ENCODE peak calls at places on chromosomes 6 and 20, in seven cellular contexts. A, R, P, K, L, B and N are unnamed samples.

GRCh38 chr20:25626779-25627178 is 3.0 kb upstream of the NANP start:
- DNase-seq in A (no peak), R (no peak), P (no peak), K (no peak), L (no peak), B (no peak), N (no peak)

GRCh38 chr20:56605597-56605996 is 23.5 kb upstream of the TFAP2C start:
- DNase-seq in A (no peak), R (no peak), P (no peak), K (no peak), L (no peak), B (no peak), N (no peak)

GRCh38 chr6:14770572-14770971 is 475.3 kb upstream of the JARID2 start:
- DNase-seq in A (no peak), R (peak; percentile 12), P (peak; percentile 45), K (no peak), L (no peak), B (no peak), N (peak; percentile 38)

GRCh38 chr6:4948781-4949450 is 54.9 kb downstream of the RPP40 start:
- DNase-seq in A (no peak), R (peak; percentile 19), P (no peak), K (no peak), L (no peak), B (no peak), N (no peak)

GRCh38 chr6:74607934-74608333 is 597.9 kb downstream of the COL12A1 start:
- DNase-seq in A (peak; percentile 23), R (no peak), P (peak; percentile 8), K (no peak), L (no peak), B (no peak), N (peak; percentile 40)

GRCh38 chr6:166253277-166254229 is 54.6 kb downstream of the PRR18 start:
- DNase-seq in A (peak; percentile 59), R (peak; percentile 58), P (no peak), K (peak; percentile 34), L (no peak), B (peak; percentile 86), N (no peak)

GRCh38 chr20:62531046-62531838 is 55.4 kb upstream of the GATA5 start:
- DNase-seq in A (no peak), R (no peak), P (no peak), K (no peak), L (no peak), B (no peak), N (no peak)

GRCh38 chr20:8190043-8190880 is 58.2 kb downstream of the PLCB1 start:
- DNase-seq in A (no peak), R (no peak), P (no peak), K (no peak), L (no peak), B (no peak), N (no peak)

GRCh38 chr20:63926298-63926697 is 29.9 kb downstream of the UCKL1 start:
- DNase-seq in A (no peak), R (no peak), P (no peak), K (no peak), L (no peak), B (no peak), N (no peak)

GRCh38 chr20:53030061-53030460 is 57.9 kb downstream of the TSHZ2 start:
- DNase-seq in A (no peak), R (no peak), P (no peak), K (no peak), L (no peak), B (no peak), N (no peak)

GRCh38 chr20:50009521-50010454 is 27.0 kb downstream of the SNAI1 start:
- DNase-seq in A (peak; percentile 70), R (peak; percentile 19), P (no peak), K (no peak), L (no peak), B (no peak), N (no peak)
- H3K4me3 ChIP-seq in A (peak overlapping the region; percentile 62), R (no peak overlapping the region), P (no peak overlapping the region), K (no peak overlapping the region), L (no peak overlapping the region), B (no peak overlapping the region), N (no peak overlapping the region)

GRCh38 chr6:53293691-53294090 is 55.1 kb downstream of the ELOVL5 start:
- DNase-seq in A (no peak), R (no peak), P (no peak), K (no peak), L (no peak), B (no peak), N (no peak)

GRCh38 chr6:53294611-53295010 is 54.1 kb downstream of the ELOVL5 start:
- DNase-seq in A (no peak), R (no peak), P (no peak), K (no peak), L (no peak), B (no peak), N (no peak)

GRCh38 chr6:53287336-53288225 is 61.2 kb downstream of the ELOVL5 start:
- DNase-seq in A (peak; percentile 51), R (no peak), P (no peak), K (no peak), L (no peak), B (no peak), N (no peak)

GRCh38 chr6:53294095-53294494 is 54.7 kb downstream of the ELOVL5 start:
- DNase-seq in A (peak; percentile 78), R (peak; percentile 35), P (no peak), K (peak; percentile 24), L (no peak), B (no peak), N (no peak)

DNA sequence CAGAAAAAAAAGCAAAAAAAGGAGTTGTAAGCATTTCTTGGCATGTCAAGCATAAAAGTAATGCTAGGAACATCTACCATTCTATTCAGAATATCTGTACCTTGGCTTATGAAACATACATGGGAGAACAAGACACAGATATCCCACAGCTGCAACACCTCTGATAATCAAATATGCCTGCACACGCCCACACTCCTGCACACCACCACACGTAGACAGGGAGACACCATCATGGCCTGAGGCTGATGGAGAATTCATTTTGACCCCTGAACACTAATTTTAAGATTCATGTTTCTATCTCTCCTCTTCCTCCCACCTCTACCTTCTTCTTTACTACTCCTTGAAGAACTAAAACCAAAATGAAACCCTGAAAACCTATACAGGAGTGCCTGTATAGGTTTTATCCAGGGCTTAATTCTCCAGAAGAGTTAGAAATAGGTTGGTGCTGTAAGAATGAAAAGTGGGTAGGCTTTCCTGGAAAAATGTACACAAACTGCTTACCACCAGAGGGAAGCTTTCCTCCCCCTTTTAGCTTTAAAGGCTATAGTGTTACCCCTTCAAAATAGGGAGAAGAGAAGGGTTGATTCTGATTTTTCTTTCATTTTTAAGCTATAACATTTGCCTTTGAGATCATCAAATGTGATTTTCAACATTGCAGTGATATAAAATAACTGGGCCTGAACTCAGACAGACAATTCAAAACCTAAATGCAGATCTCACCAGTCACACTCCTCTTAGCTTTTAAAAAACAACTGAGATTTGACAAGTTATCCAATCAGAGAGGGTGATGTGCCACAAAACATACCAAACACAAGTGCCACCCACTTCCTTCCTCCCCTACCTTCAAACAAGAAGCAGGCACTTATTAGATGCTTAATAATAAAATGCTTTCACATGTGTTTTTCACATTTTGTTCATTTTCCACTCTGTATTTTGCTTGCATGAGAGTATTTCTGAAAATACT is 57.9 kb downstream of the ELOVL5 start:
- DNase-seq in A (no peak), R (no peak), P (no peak), K (peak; percentile 33), L (no peak), B (no peak), N (no peak)
- TF ChIP-seq CTCF in A (no peak), R (peak; percentile 30), P (peak; percentile 43), K (no peak), L (no peak), B (no peak), N (no peak)

GRCh38 chr6:16964553-16965499 is 137.0 kb upstream of the STMND1 start:
- DNase-seq in A (peak; percentile 88), R (peak; percentile 87), P (peak; percentile 29), K (peak; percentile 64), L (peak; percentile 64), B (peak; percentile 81), N (peak; percentile 88)
- H3K4me3 ChIP-seq in A (no peak overlapping the region), R (no peak overlapping the region), P (no peak overlapping the region), K (no peak overlapping the region), L (peak overlapping the region; percentile 2), B (no peak overlapping the region), N (no peak overlapping the region)

GRCh38 chr6:25354078-25354940 is 75.1 kb downstream of the CARMIL1 start:
- DNase-seq in A (no peak), R (no peak), P (no peak), K (no peak), L (no peak), B (no peak), N (no peak)

GRCh38 chr6:25351485-25351884 is 72.3 kb downstream of the CARMIL1 start:
- DNase-seq in A (no peak), R (no peak), P (no peak), K (no peak), L (no peak), B (no peak), N (no peak)

GRCh38 chr6:25346064-25346463 is 66.9 kb downstream of the CARMIL1 start:
- DNase-seq in A (peak; percentile 30), R (no peak), P (no peak), K (no peak), L (no peak), B (no peak), N (no peak)

GRCh38 chr6:25352265-25352664 is 73.1 kb downstream of the CARMIL1 start:
- DNase-seq in A (no peak), R (no peak), P (no peak), K (no peak), L (no peak), B (no peak), N (no peak)

DNA sequence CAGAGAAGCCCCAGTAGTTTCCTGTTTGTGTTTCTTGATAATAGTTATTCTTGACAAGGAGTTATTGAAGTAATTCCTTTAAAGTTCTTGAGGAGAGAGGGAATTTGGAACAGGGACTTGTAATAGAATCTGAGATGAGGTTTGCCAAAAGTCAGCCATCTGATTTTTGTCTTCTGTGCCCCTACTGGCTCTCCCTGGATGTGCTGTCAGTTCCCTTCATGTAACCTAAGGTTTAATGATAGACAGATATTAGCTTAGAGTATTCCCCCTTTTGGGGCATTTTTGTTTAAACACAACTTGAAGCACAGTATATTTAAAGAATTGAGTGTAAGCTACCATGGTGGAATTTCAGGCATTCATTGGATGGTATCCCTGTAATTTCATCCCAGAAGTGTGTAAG is 71.4 kb downstream of the CARMIL1 start:
- DNase-seq in A (no peak), R (no peak), P (no peak), K (no peak), L (no peak), B (no peak), N (no peak)
- TF ChIP-seq CTCF in A (no peak), R (no peak), P (no peak), K (no peak), L (no peak), B (no peak), N (no peak)

DNA sequence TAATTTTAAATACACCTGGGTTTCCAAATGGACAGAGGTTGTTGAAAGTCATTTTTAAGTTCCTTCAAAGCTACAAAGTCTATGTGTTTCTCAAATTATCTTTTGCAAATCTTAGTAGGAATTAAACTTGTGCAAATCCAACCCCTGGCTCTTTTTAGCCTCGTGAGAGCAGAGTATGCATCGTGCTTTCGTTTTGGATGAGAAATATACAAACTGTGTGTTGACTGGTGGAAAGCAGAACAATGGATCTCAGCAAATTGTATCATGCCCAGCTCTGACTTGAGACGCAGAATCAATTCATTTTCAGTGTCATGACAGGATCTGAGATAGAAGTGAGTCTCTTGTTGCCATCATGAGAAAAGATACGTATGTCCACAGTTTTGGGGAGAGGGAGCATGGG is 542.4 kb upstream of the FLRT3 start:
- DNase-seq in A (no peak), R (no peak), P (no peak), K (no peak), L (no peak), B (no peak), N (no peak)
- H3K4me3 ChIP-seq in A (no peak overlapping the region), R (no peak overlapping the region), P (no peak overlapping the region), K (no peak overlapping the region), L (no peak overlapping the region), B (no peak overlapping the region), N (no peak overlapping the region)